ENCODE peak calls at places on chromosomes 2 and 18, in eight cellular contexts. G, Y, Z, E, V, T, S and Q are unnamed samples.

GRCh38 chr2:168037772-168038171 is 209.6 kb downstream of the STK39 start:
- DNase-seq in G (no peak), Y (no peak), Z (no peak), E (no peak), V (no peak), T (no peak), S (no peak), Q (no peak)

GRCh38 chr2:39730685-39731302 is 48.3 kb downstream of the THUMPD2 start:
- DNase-seq in G (peak; percentile 43), Y (no peak), Z (peak; percentile 65), E (no peak), V (no peak), T (no peak), S (no peak), Q (peak; percentile 57)

GRCh38 chr2:12326449-12327190 is 390.1 kb upstream of the TRIB2 start:
- DNase-seq in G (peak; percentile 12), Y (no peak), Z (no peak), E (no peak), V (no peak), T (no peak), S (no peak), Q (no peak)

GRCh38 chr18:60047556-60047955 is 147.8 kb downstream of the PMAIP1 start:
- DNase-seq in G (peak; percentile 46), Y (no peak), Z (peak; percentile 69), E (no peak), V (no peak), T (no peak), S (no peak), Q (no peak)

GRCh38 chr18:51255694-51256093 is 58.2 kb upstream of the MEX3C start:
- DNase-seq in G (no peak), Y (no peak), Z (no peak), E (no peak), V (no peak), T (no peak), S (no peak), Q (no peak)

GRCh38 chr2:65379721-65380171 is 52.7 kb downstream of the SPRED2 start:
- DNase-seq in G (no peak), Y (no peak), Z (no peak), E (no peak), V (no peak), T (no peak), S (no peak), Q (no peak)

GRCh38 chr2:203476881-203477280 is 58.2 kb downstream of the RAPH1 start:
- DNase-seq in G (no peak), Y (no peak), Z (no peak), E (no peak), V (no peak), T (no peak), S (no peak), Q (no peak)

GRCh38 chr2:107927034-107927534 is 59.2 kb upstream of the SLC5A7 start:
- DNase-seq in G (no peak), Y (no peak), Z (no peak), E (no peak), V (no peak), T (no peak), S (no peak), Q (no peak)

GRCh38 chr2:119488245-119489182 is 35.8 kb downstream of the SCTR start:
- DNase-seq in G (no peak), Y (no peak), Z (no peak), E (no peak), V (no peak), T (no peak), S (no peak), Q (no peak)

GRCh38 chr2:239093956-239094355 is 246.1 kb downstream of the TWIST2 start:
- DNase-seq in G (peak; percentile 35), Y (no peak), Z (no peak), E (no peak), V (no peak), T (no peak), S (no peak), Q (peak; percentile 27)